ENCODE peak calls at places on chromosome 13, in four cellular contexts. Z is SW480; E is activated CD4-positive, CD25-positive, alpha-beta regulatory T cell treated with anti-CD3 and anti-CD28 coated beads, Interleukin-2, amount 50 U/mL, for 72 hours; V is NCI-H345. T is an unnamed sample.

GRCh38 chr13:111359930-111360329 is 39.5 kb downstream of the TEX29 start:
- DNase-seq in V (no peak), Z (no peak), E (no peak), T (no peak)

GRCh38 chr13:52155177-52155576 is 4.2 kb downstream of the NEK3 start:
- DNase-seq in V (no peak), E (no peak), Z (no peak), T (no peak)

GRCh38 chr13:38090913-38091312 is 221.3 kb upstream of the TRPC4 start:
- DNase-seq in Z (no peak), V (no peak), E (no peak), T (no peak)

GRCh38 chr13:40402931-40403412 is 263.5 kb downstream of the FOXO1 start:
- DNase-seq in E (no peak), V (no peak), Z (peak; percentile 42), T (no peak)

GRCh38 chr13:59103004-59103768 is 1060.5 kb downstream of the DIAPH3 start:
- DNase-seq in Z (no peak), E (no peak), V (no peak), T (no peak)

GRCh38 chr13:46668302-46668720 is 115.3 kb downstream of the LRCH1 start:
- DNase-seq in Z (no peak), E (no peak), V (no peak), T (no peak)

GRCh38 chr13:42553098-42554046 is 20.6 kb upstream of the TNFSF11 start:
- DNase-seq in V (no peak), Z (no peak), E (no peak), T (no peak)

GRCh38 chr13:94093652-94094310 is 385.7 kb downstream of the DCT start:
- DNase-seq in E (no peak), V (no peak), Z (no peak), T (no peak)

GRCh38 chr13:20400774-20401173 is 124.9 kb downstream of the CRYL1 start:
- DNase-seq in Z (no peak), E (no peak), V (no peak), T (no peak)